ENCODE peak calls at places on chromosomes 11 and 22, in five cellular contexts. J is upper lobe of left lung, T is tibial artery, A is H7, Z is sigmoid colon. V is an unnamed sample. For H3K27me3, the result is how much of the 10 kb centered on the place peaks cover.

GRCh38 chr11:26522912-26523610 is 49.0 kb downstream of the MUC15 start:
- DNase-seq in J (no peak), T (no peak), A (peak), Z (no peak), V (no peak)

GRCh38 chr22:43474161-43475101 is 62.6 kb downstream of the MPPED1 start:
- DNase-seq in J (no peak), T (no peak), A (peak), Z (no peak), V (no peak)

GRCh38 chr11:131943296-131943695 is 572.9 kb downstream of the NTM start:
- DNase-seq in J (no peak), T (no peak), A (no peak), Z (no peak), V (no peak)

GRCh38 chr11:103594283-103594682 is 442.2 kb upstream of the DDI1 start:
- DNase-seq in J (no peak), T (no peak), A (no peak), Z (no peak), V (no peak)

GRCh38 chr11:59771605-59772004 is 16.4 kb downstream of the STX3 start:
- DNase-seq in J (no peak), T (no peak), A (no peak), Z (no peak), V (no peak)

GRCh38 chr11:116614306-116615210 is 158.2 kb downstream of the BUD13 start:
- DNase-seq in J (no peak), T (no peak), A (no peak), Z (peak), V (no peak)

GRCh38 chr11:120220747-120221037 is 9.9 kb downstream of the OAF start:
- DNase-seq in J (no peak), T (no peak), A (no peak), Z (no peak), V (no peak)

GRCh38 chr11:75543808-75544207 is 18.1 kb upstream of the GDPD5 start:
- DNase-seq in J (no peak), T (no peak), A (peak), Z (no peak), V (no peak)

GRCh38 chr11:17275376-17276235 is 933 bp upstream of the NUCB2 start:
- DNase-seq in J (no peak), T (no peak), A (no peak), Z (no peak), V (peak)

GRCh38 chr22:29149841-29150555 is 55.7 kb upstream of the EMID1 start:
- DNase-seq in J (no peak), T (peak), A (peak), Z (peak), V (no peak)

GRCh38 chr11:66081505-66081904 is 11.4 kb downstream of the PACS1 start:
- DNase-seq in J (no peak), T (peak), A (no peak), Z (peak), V (no peak)

GRCh38 chr22:48071828-48072227 is 1309.4 kb downstream of the TBC1D22A start:
- DNase-seq in J (no peak), T (no peak), A (no peak), Z (no peak), V (no peak)

GRCh38 chr11:80613630-80614029 is 1172.8 kb upstream of the TENM4 start:
- DNase-seq in J (no peak), T (no peak), A (no peak), Z (no peak), V (no peak)

GRCh38 chr11:82557274-82557673 is 176.4 kb downstream of the FAM181B start:
- DNase-seq in J (no peak), T (peak), A (no peak), Z (peak), V (no peak)

GRCh38 chr22:22771696-22772377 is 115.8 kb upstream of the IGLL5 start:
- DNase-seq in J (no peak), T (peak), A (no peak), Z (no peak), V (no peak)

GRCh38 chr11:46003647-46004046 is 81.2 kb downstream of the LARGE2 start:
- DNase-seq in J (no peak), T (no peak), A (no peak), Z (no peak), V (no peak)

GRCh38 chr11:61923166-61924015 is 6.0 kb upstream of the RAB3IL1 start:
- DNase-seq in J (peak), T (peak), A (peak), Z (peak), V (peak)

GRCh38 chr22:30310881-30311771 is 15.6 kb downstream of the TBC1D10A start:
- DNase-seq in J (no peak), T (peak), A (peak), Z (peak), V (peak)

GRCh38 chr11:117992136-117992535 is 5.9 kb downstream of the IL10RA start:
- DNase-seq in J (no peak), T (no peak), A (no peak), Z (no peak), V (no peak)
- H3K4me3 ChIP-seq in J (no peak), T (no peak), A (no peak), Z (no peak), V (no peak)

GRCh38 chr11:69959461-69959860 is 118.7 kb upstream of the ANO1 start:
- DNase-seq in J (no peak), T (no peak), A (no peak), Z (no peak), V (no peak)
- H3K27me3 ChIP-seq in J (under half), T (under half), A (under half), Z (under half), V (under half)

GRCh38 chr11:64723907-64724862 is 1.2 kb upstream of the NRXN2 start:
- DNase-seq in J (no peak), T (no peak), A (peak), Z (no peak), V (no peak)

GRCh38 chr11:64723117-64723906 is at the start of gene NRXN2:
- DNase-seq in J (peak), T (peak), A (peak), Z (peak), V (peak)

GRCh38 chr11:64721359-64721699 is 1.7 kb downstream of the NRXN2 start:
- DNase-seq in J (no peak), T (no peak), A (no peak), Z (no peak), V (no peak)

GRCh38 chr11:64720640-64721358 is 2.2 kb downstream of the NRXN2 start:
- DNase-seq in J (peak), T (no peak), A (peak), Z (no peak), V (no peak)

DNA sequence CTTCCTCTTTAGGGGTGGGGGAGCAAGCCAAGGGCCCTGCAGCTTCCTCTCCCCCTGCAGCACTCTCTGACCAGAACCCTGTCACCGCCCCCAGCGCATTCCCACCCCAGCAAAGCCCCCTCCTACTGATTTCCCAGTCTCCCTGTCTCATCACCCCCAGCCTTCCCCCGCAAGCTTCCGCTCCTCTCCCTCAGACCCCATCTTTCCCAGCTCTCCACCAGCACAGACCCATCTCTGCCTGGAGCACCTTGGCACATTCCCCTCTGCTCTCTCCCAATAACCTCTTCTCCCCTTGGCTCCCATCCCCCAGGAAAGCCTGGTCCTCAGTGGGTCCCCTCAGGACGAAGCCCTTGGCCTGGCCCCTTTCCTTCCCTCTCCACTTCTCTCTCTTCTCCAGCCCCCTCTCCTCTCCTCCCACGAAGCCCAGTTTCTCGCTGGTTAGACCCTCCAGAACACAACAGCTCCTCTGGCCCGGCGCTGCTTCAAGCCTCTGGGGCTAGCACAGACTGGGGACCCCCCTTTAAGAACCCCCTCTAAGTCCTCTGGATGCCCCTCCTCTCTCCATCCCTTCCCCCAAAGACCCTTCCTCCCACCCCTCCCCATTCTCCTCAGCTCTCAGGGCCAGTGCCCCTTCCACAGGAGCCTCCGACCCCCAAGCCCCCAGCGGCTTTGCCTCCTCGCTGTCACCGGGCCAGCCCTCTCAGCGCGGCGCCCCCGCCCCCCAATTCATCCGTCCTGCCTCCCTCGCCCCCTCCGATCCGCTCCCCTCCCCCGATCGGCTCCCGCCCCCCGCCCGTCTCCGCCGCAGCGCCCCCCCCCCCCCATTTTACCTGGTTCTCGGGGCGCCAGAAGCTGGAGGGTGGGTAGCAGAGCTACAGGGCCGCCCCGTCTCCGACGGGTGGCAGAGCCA is 601 bp downstream of the NRXN2 start:
- DNase-seq in J (peak), T (no peak), A (peak), Z (no peak), V (no peak)
- H3K4me3 ChIP-seq in J (peak), T (no peak), A (no peak), Z (no peak), V (no peak)

GRCh38 chr11:2105536-2105935 is 33.7 kb downstream of the IGF2 start:
- DNase-seq in J (peak), T (no peak), A (no peak), Z (no peak), V (no peak)
- H3K27me3 ChIP-seq in J (under half), T (under half), A (under half), Z (under half), V (under half)

DNA sequence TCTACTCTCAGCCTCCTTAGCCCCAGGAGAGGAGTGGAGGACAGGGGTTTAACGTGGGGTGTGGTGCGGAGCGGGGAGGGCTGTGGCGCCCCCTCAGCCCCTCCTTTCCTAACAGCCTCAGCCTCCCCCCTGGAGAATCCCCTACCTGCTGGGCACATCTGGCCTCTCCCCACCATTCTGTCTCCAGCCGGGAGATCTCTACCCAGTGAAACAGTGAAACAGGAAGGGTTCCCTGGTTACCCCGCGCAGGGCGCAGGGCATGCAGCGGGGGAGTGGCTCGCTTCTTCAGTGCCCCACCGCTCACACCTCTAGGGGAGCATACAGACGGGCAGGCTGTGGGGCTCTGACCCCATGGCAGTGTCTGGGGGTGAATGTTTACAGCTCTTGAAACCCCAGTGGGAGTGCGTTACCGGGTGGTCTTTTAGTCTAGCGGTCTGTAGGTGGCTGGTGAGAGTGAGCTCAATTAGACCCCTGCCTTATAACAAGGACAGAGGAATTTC is 54.7 kb upstream of the CCDC188 start:
- DNase-seq in J (peak), T (no peak), A (no peak), Z (no peak), V (no peak)
- H3K4me3 ChIP-seq in J (no peak), T (no peak), A (no peak), Z (no peak), V (no peak)

GRCh38 chr22:27823221-27823620 is 21.7 kb upstream of the MN1 start:
- DNase-seq in J (no peak), T (no peak), A (no peak), Z (no peak), V (no peak)
- H3K27me3 ChIP-seq in J (under half), T (under half), A (under half), Z (under half), V (under half)

GRCh38 chr11:79437274-79437980 is 3.4 kb downstream of the TENM4 start:
- DNase-seq in J (peak), T (peak), A (peak), Z (peak), V (peak)
- H3K4me3 ChIP-seq in J (peak), T (peak), A (peak), Z (peak), V (peak)

GRCh38 chr11:36509694-36510566 is at the start of gene TRAF6:
- DNase-seq in J (peak), T (peak), A (peak), Z (peak), V (peak)

GRCh38 chr11:36513965-36514364 is 3.9 kb upstream of the TRAF6 start:
- DNase-seq in J (no peak), T (no peak), A (no peak), Z (no peak), V (no peak)

GRCh38 chr11:36510567-36511020 is 522 bp upstream of the TRAF6 start:
- DNase-seq in J (no peak), T (no peak), A (peak), Z (no peak), V (peak)

GRCh38 chr11:36509265-36509664 is 807 bp downstream of the TRAF6 start:
- DNase-seq in J (no peak), T (no peak), A (peak), Z (no peak), V (no peak)

DNA sequence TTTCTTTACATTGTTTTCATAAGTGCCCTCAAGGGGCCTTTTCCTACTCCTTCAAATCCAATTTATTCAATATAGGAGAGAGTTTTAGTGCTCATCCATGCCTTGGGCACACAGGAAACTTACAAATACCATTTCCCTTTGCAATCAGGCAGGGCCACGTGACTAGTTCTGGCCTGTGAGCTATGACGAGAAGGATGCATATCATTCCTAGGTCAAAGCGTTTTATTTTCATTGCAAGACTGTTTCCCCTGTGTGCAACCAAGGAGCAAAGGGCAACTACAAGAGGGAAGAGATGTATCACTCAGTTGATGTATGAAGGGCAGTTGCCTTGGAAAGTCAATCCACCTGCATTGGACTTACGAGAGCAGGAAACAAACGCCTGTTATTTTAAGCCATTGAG is 1.9 kb upstream of the TRAF6 start:
- DNase-seq in J (no peak), T (no peak), A (no peak), Z (no peak), V (no peak)
- H3K27me3 ChIP-seq in J (under half), T (under half), A (under half), Z (under half), V (under half)

DNA sequence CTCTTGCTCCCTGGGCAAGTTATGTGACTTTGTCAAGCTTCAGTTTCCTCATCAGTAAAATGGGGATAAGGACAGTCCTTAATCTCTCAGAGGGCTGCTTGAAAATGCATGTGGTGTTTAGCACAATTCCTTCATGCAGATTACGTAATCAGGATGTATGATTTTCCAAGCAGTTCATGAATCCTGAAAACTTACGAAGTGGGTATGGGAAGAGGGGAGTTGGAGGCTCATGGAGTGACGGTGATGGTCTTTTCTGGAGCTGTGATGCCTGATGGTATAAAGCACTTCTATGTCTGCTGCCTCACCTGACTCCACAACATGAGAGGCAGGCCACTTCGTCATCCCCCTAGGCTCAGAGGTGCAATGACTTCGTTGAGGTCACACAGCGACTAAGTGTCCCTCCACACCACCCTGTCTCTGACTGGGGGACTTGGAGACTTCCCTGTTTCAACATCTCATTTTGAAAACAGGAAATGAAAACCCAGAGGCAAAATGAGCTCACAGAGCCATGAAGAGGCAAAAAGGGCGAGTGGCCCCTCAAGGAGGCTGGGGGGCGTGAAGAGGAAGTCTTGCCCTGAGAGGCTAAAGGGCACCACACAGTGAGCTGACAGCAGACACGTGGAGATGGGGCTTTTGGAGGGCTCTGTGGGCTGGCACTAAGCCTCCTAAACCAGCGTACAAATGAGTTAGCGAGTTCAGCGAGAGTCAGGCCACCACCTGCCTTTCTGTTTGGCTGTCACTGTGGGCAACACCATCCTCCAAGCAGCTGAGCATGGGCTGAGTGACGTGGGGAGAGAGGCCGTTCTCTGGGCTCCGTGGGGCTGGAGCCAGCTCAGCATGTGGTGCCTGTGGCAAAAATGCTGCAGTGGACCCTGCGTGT is 10.1 kb downstream of the MCM5 start:
- DNase-seq in J (no peak), T (no peak), A (no peak), Z (no peak), V (no peak)
- H3K4me3 ChIP-seq in J (no peak), T (no peak), A (no peak), Z (no peak), V (no peak)

V was measured in MG63.